ENCODE peak calls at places on chromosomes 6 and 20, in six cellular contexts. One of them, this sample, is unnamed.

GRCh38 chr20:32031007-32031958 is 20.8 kb upstream of the HCK start:
- DNase-seq in NCI-H2029 treated with DMSO at 0.1 percent for 48 hours: peak; percentile 20
- DNase-seq in neural crest cell: peak; percentile 83
- DNase-seq in activated T-helper 9 cell treated with anti-CD3 and anti-CD28 coated beads, Interleukin-2, amount 50 U/mL, for 16 hours: peak; percentile 35
- DNase-seq in uterus: peak; percentile 65
- DNase-seq in stimulated activated CD8-positive, alpha-beta memory T cell treated with anti-CD3 and anti-CD28 coated beads, Interleukin-12 subunit alpha, Interleukin-12 subunit beta, amount 100 ng/mL, for 4 hours: peak; percentile 16
- DNase-seq in this sample: peak; percentile 89

GRCh38 chr6:128204621-128205020 is 303.8 kb upstream of the THEMIS start:
- DNase-seq in NCI-H2029 treated with DMSO at 0.1 percent for 48 hours: no peak
- DNase-seq in neural crest cell: no peak
- DNase-seq in activated T-helper 9 cell treated with anti-CD3 and anti-CD28 coated beads, Interleukin-2, amount 50 U/mL, for 16 hours: no peak
- DNase-seq in uterus: no peak
- DNase-seq in stimulated activated CD8-positive, alpha-beta memory T cell treated with anti-CD3 and anti-CD28 coated beads, Interleukin-12 subunit alpha, Interleukin-12 subunit beta, amount 100 ng/mL, for 4 hours: no peak
- DNase-seq in this sample: no peak

GRCh38 chr20:63417213-63418120 is 55.0 kb downstream of the KCNQ2 start:
- DNase-seq in NCI-H2029 treated with DMSO at 0.1 percent for 48 hours: no peak
- DNase-seq in neural crest cell: no peak
- DNase-seq in activated T-helper 9 cell treated with anti-CD3 and anti-CD28 coated beads, Interleukin-2, amount 50 U/mL, for 16 hours: no peak
- DNase-seq in uterus: no peak
- DNase-seq in stimulated activated CD8-positive, alpha-beta memory T cell treated with anti-CD3 and anti-CD28 coated beads, Interleukin-12 subunit alpha, Interleukin-12 subunit beta, amount 100 ng/mL, for 4 hours: no peak
- DNase-seq in this sample: no peak

GRCh38 chr6:149884215-149884614 is 13.7 kb downstream of the RAET1E start:
- DNase-seq in NCI-H2029 treated with DMSO at 0.1 percent for 48 hours: no peak
- DNase-seq in neural crest cell: no peak
- DNase-seq in activated T-helper 9 cell treated with anti-CD3 and anti-CD28 coated beads, Interleukin-2, amount 50 U/mL, for 16 hours: no peak
- DNase-seq in uterus: no peak
- DNase-seq in stimulated activated CD8-positive, alpha-beta memory T cell treated with anti-CD3 and anti-CD28 coated beads, Interleukin-12 subunit alpha, Interleukin-12 subunit beta, amount 100 ng/mL, for 4 hours: no peak
- DNase-seq in this sample: peak; percentile 48

GRCh38 chr20:10553326-10553984 is 118.3 kb downstream of the SLX4IP start:
- DNase-seq in NCI-H2029 treated with DMSO at 0.1 percent for 48 hours: peak; percentile 70
- DNase-seq in neural crest cell: peak; percentile 64
- DNase-seq in activated T-helper 9 cell treated with anti-CD3 and anti-CD28 coated beads, Interleukin-2, amount 50 U/mL, for 16 hours: no peak
- DNase-seq in uterus: peak; percentile 66
- DNase-seq in stimulated activated CD8-positive, alpha-beta memory T cell treated with anti-CD3 and anti-CD28 coated beads, Interleukin-12 subunit alpha, Interleukin-12 subunit beta, amount 100 ng/mL, for 4 hours: no peak
- DNase-seq in this sample: peak; percentile 49

GRCh38 chr6:43278524-43279078 is 19.5 kb upstream of the SLC22A7 start:
- DNase-seq in NCI-H2029 treated with DMSO at 0.1 percent for 48 hours: no peak
- DNase-seq in neural crest cell: no peak
- DNase-seq in activated T-helper 9 cell treated with anti-CD3 and anti-CD28 coated beads, Interleukin-2, amount 50 U/mL, for 16 hours: no peak
- DNase-seq in uterus: no peak
- DNase-seq in stimulated activated CD8-positive, alpha-beta memory T cell treated with anti-CD3 and anti-CD28 coated beads, Interleukin-12 subunit alpha, Interleukin-12 subunit beta, amount 100 ng/mL, for 4 hours: no peak
- DNase-seq in this sample: no peak

GRCh38 chr20:23039136-23039875 is 4.2 kb downstream of the SSTR4 start:
- DNase-seq in NCI-H2029 treated with DMSO at 0.1 percent for 48 hours: no peak
- DNase-seq in neural crest cell: no peak
- DNase-seq in activated T-helper 9 cell treated with anti-CD3 and anti-CD28 coated beads, Interleukin-2, amount 50 U/mL, for 16 hours: no peak
- DNase-seq in uterus: no peak
- DNase-seq in stimulated activated CD8-positive, alpha-beta memory T cell treated with anti-CD3 and anti-CD28 coated beads, Interleukin-12 subunit alpha, Interleukin-12 subunit beta, amount 100 ng/mL, for 4 hours: no peak
- DNase-seq in this sample: no peak

GRCh38 chr6:28943223-28943556 is 19.4 kb upstream of the TRIM27 start:
- DNase-seq in NCI-H2029 treated with DMSO at 0.1 percent for 48 hours: peak; percentile 22
- DNase-seq in neural crest cell: no peak
- DNase-seq in activated T-helper 9 cell treated with anti-CD3 and anti-CD28 coated beads, Interleukin-2, amount 50 U/mL, for 16 hours: no peak
- DNase-seq in uterus: no peak
- DNase-seq in stimulated activated CD8-positive, alpha-beta memory T cell treated with anti-CD3 and anti-CD28 coated beads, Interleukin-12 subunit alpha, Interleukin-12 subunit beta, amount 100 ng/mL, for 4 hours: no peak
- DNase-seq in this sample: no peak

GRCh38 chr6:136510782-136511181 is 39.4 kb downstream of the MAP7 start:
- DNase-seq in NCI-H2029 treated with DMSO at 0.1 percent for 48 hours: no peak
- DNase-seq in neural crest cell: no peak
- DNase-seq in activated T-helper 9 cell treated with anti-CD3 and anti-CD28 coated beads, Interleukin-2, amount 50 U/mL, for 16 hours: no peak
- DNase-seq in uterus: no peak
- DNase-seq in stimulated activated CD8-positive, alpha-beta memory T cell treated with anti-CD3 and anti-CD28 coated beads, Interleukin-12 subunit alpha, Interleukin-12 subunit beta, amount 100 ng/mL, for 4 hours: no peak
- DNase-seq in this sample: no peak

GRCh38 chr20:33908351-33908750 is 85.4 kb upstream of the RALY start:
- DNase-seq in NCI-H2029 treated with DMSO at 0.1 percent for 48 hours: no peak
- DNase-seq in neural crest cell: no peak
- DNase-seq in activated T-helper 9 cell treated with anti-CD3 and anti-CD28 coated beads, Interleukin-2, amount 50 U/mL, for 16 hours: no peak
- DNase-seq in uterus: no peak
- DNase-seq in stimulated activated CD8-positive, alpha-beta memory T cell treated with anti-CD3 and anti-CD28 coated beads, Interleukin-12 subunit alpha, Interleukin-12 subunit beta, amount 100 ng/mL, for 4 hours: no peak
- DNase-seq in this sample: no peak

GRCh38 chr6:28281288-28282064 is at the start of gene PGBD1:
- DNase-seq in NCI-H2029 treated with DMSO at 0.1 percent for 48 hours: peak; percentile 42
- DNase-seq in neural crest cell: peak; percentile 77
- DNase-seq in activated T-helper 9 cell treated with anti-CD3 and anti-CD28 coated beads, Interleukin-2, amount 50 U/mL, for 16 hours: peak; percentile 18
- DNase-seq in uterus: peak; percentile 49
- DNase-seq in stimulated activated CD8-positive, alpha-beta memory T cell treated with anti-CD3 and anti-CD28 coated beads, Interleukin-12 subunit alpha, Interleukin-12 subunit beta, amount 100 ng/mL, for 4 hours: peak; percentile 17
- DNase-seq in this sample: peak; percentile 63

GRCh38 chr6:141491684-141492083 is 641.0 kb upstream of the GJE1 start:
- DNase-seq in NCI-H2029 treated with DMSO at 0.1 percent for 48 hours: no peak
- DNase-seq in neural crest cell: no peak
- DNase-seq in activated T-helper 9 cell treated with anti-CD3 and anti-CD28 coated beads, Interleukin-2, amount 50 U/mL, for 16 hours: no peak
- DNase-seq in uterus: no peak
- DNase-seq in stimulated activated CD8-positive, alpha-beta memory T cell treated with anti-CD3 and anti-CD28 coated beads, Interleukin-12 subunit alpha, Interleukin-12 subunit beta, amount 100 ng/mL, for 4 hours: no peak
- DNase-seq in this sample: no peak

GRCh38 chr6:109891924-109892323 is 86.2 kb upstream of the GPR6 start:
- DNase-seq in NCI-H2029 treated with DMSO at 0.1 percent for 48 hours: no peak
- DNase-seq in neural crest cell: no peak
- DNase-seq in activated T-helper 9 cell treated with anti-CD3 and anti-CD28 coated beads, Interleukin-2, amount 50 U/mL, for 16 hours: no peak
- DNase-seq in uterus: no peak
- DNase-seq in stimulated activated CD8-positive, alpha-beta memory T cell treated with anti-CD3 and anti-CD28 coated beads, Interleukin-12 subunit alpha, Interleukin-12 subunit beta, amount 100 ng/mL, for 4 hours: no peak
- DNase-seq in this sample: no peak

GRCh38 chr6:169864148-169865030 is 113.0 kb downstream of the ERMARD start:
- DNase-seq in NCI-H2029 treated with DMSO at 0.1 percent for 48 hours: peak; percentile 87
- DNase-seq in neural crest cell: no peak
- DNase-seq in activated T-helper 9 cell treated with anti-CD3 and anti-CD28 coated beads, Interleukin-2, amount 50 U/mL, for 16 hours: no peak
- DNase-seq in uterus: no peak
- DNase-seq in stimulated activated CD8-positive, alpha-beta memory T cell treated with anti-CD3 and anti-CD28 coated beads, Interleukin-12 subunit alpha, Interleukin-12 subunit beta, amount 100 ng/mL, for 4 hours: no peak
- DNase-seq in this sample: no peak

GRCh38 chr6:103797738-103798137 is 1062.0 kb downstream of the HACE1 start:
- DNase-seq in NCI-H2029 treated with DMSO at 0.1 percent for 48 hours: peak; percentile 2
- DNase-seq in neural crest cell: no peak
- DNase-seq in activated T-helper 9 cell treated with anti-CD3 and anti-CD28 coated beads, Interleukin-2, amount 50 U/mL, for 16 hours: no peak
- DNase-seq in uterus: no peak
- DNase-seq in stimulated activated CD8-positive, alpha-beta memory T cell treated with anti-CD3 and anti-CD28 coated beads, Interleukin-12 subunit alpha, Interleukin-12 subunit beta, amount 100 ng/mL, for 4 hours: no peak
- DNase-seq in this sample: no peak

GRCh38 chr6:24583463-24584389 is 62.3 kb downstream of the KIAA0319 start:
- DNase-seq in NCI-H2029 treated with DMSO at 0.1 percent for 48 hours: peak; percentile 96
- DNase-seq in neural crest cell: peak; percentile 71
- DNase-seq in activated T-helper 9 cell treated with anti-CD3 and anti-CD28 coated beads, Interleukin-2, amount 50 U/mL, for 16 hours: peak; percentile 49
- DNase-seq in uterus: peak; percentile 78
- DNase-seq in stimulated activated CD8-positive, alpha-beta memory T cell treated with anti-CD3 and anti-CD28 coated beads, Interleukin-12 subunit alpha, Interleukin-12 subunit beta, amount 100 ng/mL, for 4 hours: peak; percentile 19
- DNase-seq in this sample: peak; percentile 66

GRCh38 chr6:6434151-6434550 is 113.7 kb upstream of the F13A1 start:
- DNase-seq in NCI-H2029 treated with DMSO at 0.1 percent for 48 hours: no peak
- DNase-seq in neural crest cell: no peak
- DNase-seq in activated T-helper 9 cell treated with anti-CD3 and anti-CD28 coated beads, Interleukin-2, amount 50 U/mL, for 16 hours: no peak
- DNase-seq in uterus: no peak
- DNase-seq in stimulated activated CD8-positive, alpha-beta memory T cell treated with anti-CD3 and anti-CD28 coated beads, Interleukin-12 subunit alpha, Interleukin-12 subunit beta, amount 100 ng/mL, for 4 hours: no peak
- DNase-seq in this sample: no peak

GRCh38 chr6:30885999-30886896 is 1.9 kb downstream of the DDR1 start:
- DNase-seq in NCI-H2029 treated with DMSO at 0.1 percent for 48 hours: peak; percentile 48
- DNase-seq in neural crest cell: peak; percentile 56
- DNase-seq in activated T-helper 9 cell treated with anti-CD3 and anti-CD28 coated beads, Interleukin-2, amount 50 U/mL, for 16 hours: no peak
- DNase-seq in uterus: peak; percentile 78
- DNase-seq in stimulated activated CD8-positive, alpha-beta memory T cell treated with anti-CD3 and anti-CD28 coated beads, Interleukin-12 subunit alpha, Interleukin-12 subunit beta, amount 100 ng/mL, for 4 hours: no peak
- DNase-seq in this sample: peak; percentile 93

GRCh38 chr6:42394151-42394550 is 57.6 kb downstream of the TRERF1 start:
- DNase-seq in NCI-H2029 treated with DMSO at 0.1 percent for 48 hours: no peak
- DNase-seq in neural crest cell: no peak
- DNase-seq in activated T-helper 9 cell treated with anti-CD3 and anti-CD28 coated beads, Interleukin-2, amount 50 U/mL, for 16 hours: no peak
- DNase-seq in uterus: no peak
- DNase-seq in stimulated activated CD8-positive, alpha-beta memory T cell treated with anti-CD3 and anti-CD28 coated beads, Interleukin-12 subunit alpha, Interleukin-12 subunit beta, amount 100 ng/mL, for 4 hours: no peak
- DNase-seq in this sample: no peak

GRCh38 chr20:3371757-3372156 is 35.7 kb downstream of the DNAAF9 start:
- DNase-seq in NCI-H2029 treated with DMSO at 0.1 percent for 48 hours: no peak
- DNase-seq in neural crest cell: no peak
- DNase-seq in activated T-helper 9 cell treated with anti-CD3 and anti-CD28 coated beads, Interleukin-2, amount 50 U/mL, for 16 hours: no peak
- DNase-seq in uterus: no peak
- DNase-seq in stimulated activated CD8-positive, alpha-beta memory T cell treated with anti-CD3 and anti-CD28 coated beads, Interleukin-12 subunit alpha, Interleukin-12 subunit beta, amount 100 ng/mL, for 4 hours: no peak
- DNase-seq in this sample: no peak

GRCh38 chr20:59784365-59785117 is 148.9 kb downstream of the SYCP2 start:
- DNase-seq in NCI-H2029 treated with DMSO at 0.1 percent for 48 hours: no peak
- DNase-seq in neural crest cell: no peak
- DNase-seq in activated T-helper 9 cell treated with anti-CD3 and anti-CD28 coated beads, Interleukin-2, amount 50 U/mL, for 16 hours: no peak
- DNase-seq in uterus: no peak
- DNase-seq in stimulated activated CD8-positive, alpha-beta memory T cell treated with anti-CD3 and anti-CD28 coated beads, Interleukin-12 subunit alpha, Interleukin-12 subunit beta, amount 100 ng/mL, for 4 hours: no peak
- DNase-seq in this sample: no peak

GRCh38 chr20:23609486-23610109 is 3.9 kb upstream of the CST9 start:
- DNase-seq in NCI-H2029 treated with DMSO at 0.1 percent for 48 hours: no peak
- DNase-seq in neural crest cell: no peak
- DNase-seq in activated T-helper 9 cell treated with anti-CD3 and anti-CD28 coated beads, Interleukin-2, amount 50 U/mL, for 16 hours: no peak
- DNase-seq in uterus: no peak
- DNase-seq in stimulated activated CD8-positive, alpha-beta memory T cell treated with anti-CD3 and anti-CD28 coated beads, Interleukin-12 subunit alpha, Interleukin-12 subunit beta, amount 100 ng/mL, for 4 hours: no peak
- DNase-seq in this sample: no peak

GRCh38 chr6:11780097-11780428 is 1.5 kb upstream of the ADTRP start:
- DNase-seq in NCI-H2029 treated with DMSO at 0.1 percent for 48 hours: no peak
- DNase-seq in neural crest cell: no peak
- DNase-seq in activated T-helper 9 cell treated with anti-CD3 and anti-CD28 coated beads, Interleukin-2, amount 50 U/mL, for 16 hours: no peak
- DNase-seq in uterus: no peak
- DNase-seq in stimulated activated CD8-positive, alpha-beta memory T cell treated with anti-CD3 and anti-CD28 coated beads, Interleukin-12 subunit alpha, Interleukin-12 subunit beta, amount 100 ng/mL, for 4 hours: no peak
- DNase-seq in this sample: no peak

GRCh38 chr20:50625986-50626677 is 65.2 kb downstream of the RIPOR3 start:
- DNase-seq in NCI-H2029 treated with DMSO at 0.1 percent for 48 hours: peak; percentile 74
- DNase-seq in neural crest cell: no peak
- DNase-seq in activated T-helper 9 cell treated with anti-CD3 and anti-CD28 coated beads, Interleukin-2, amount 50 U/mL, for 16 hours: no peak
- DNase-seq in uterus: peak; percentile 66
- DNase-seq in stimulated activated CD8-positive, alpha-beta memory T cell treated with anti-CD3 and anti-CD28 coated beads, Interleukin-12 subunit alpha, Interleukin-12 subunit beta, amount 100 ng/mL, for 4 hours: no peak
- DNase-seq in this sample: peak; percentile 46

GRCh38 chr6:106161893-106162292 is 75.8 kb downstream of the PRDM1 start:
- DNase-seq in NCI-H2029 treated with DMSO at 0.1 percent for 48 hours: no peak
- DNase-seq in neural crest cell: no peak
- DNase-seq in activated T-helper 9 cell treated with anti-CD3 and anti-CD28 coated beads, Interleukin-2, amount 50 U/mL, for 16 hours: no peak
- DNase-seq in uterus: no peak
- DNase-seq in stimulated activated CD8-positive, alpha-beta memory T cell treated with anti-CD3 and anti-CD28 coated beads, Interleukin-12 subunit alpha, Interleukin-12 subunit beta, amount 100 ng/mL, for 4 hours: no peak
- DNase-seq in this sample: no peak

GRCh38 chr6:156451726-156452125 is 325.5 kb upstream of the ARID1B start:
- DNase-seq in NCI-H2029 treated with DMSO at 0.1 percent for 48 hours: no peak
- DNase-seq in neural crest cell: no peak
- DNase-seq in activated T-helper 9 cell treated with anti-CD3 and anti-CD28 coated beads, Interleukin-2, amount 50 U/mL, for 16 hours: no peak
- DNase-seq in uterus: no peak
- DNase-seq in stimulated activated CD8-positive, alpha-beta memory T cell treated with anti-CD3 and anti-CD28 coated beads, Interleukin-12 subunit alpha, Interleukin-12 subunit beta, amount 100 ng/mL, for 4 hours: no peak
- DNase-seq in this sample: no peak

GRCh38 chr6:148548065-148548748 is 198.6 kb upstream of the UST start:
- DNase-seq in NCI-H2029 treated with DMSO at 0.1 percent for 48 hours: no peak
- DNase-seq in neural crest cell: no peak
- DNase-seq in activated T-helper 9 cell treated with anti-CD3 and anti-CD28 coated beads, Interleukin-2, amount 50 U/mL, for 16 hours: no peak
- DNase-seq in uterus: peak; percentile 39
- DNase-seq in stimulated activated CD8-positive, alpha-beta memory T cell treated with anti-CD3 and anti-CD28 coated beads, Interleukin-12 subunit alpha, Interleukin-12 subunit beta, amount 100 ng/mL, for 4 hours: no peak
- DNase-seq in this sample: no peak

GRCh38 chr6:22906091-22906549 is 336.8 kb downstream of the HDGFL1 start:
- DNase-seq in NCI-H2029 treated with DMSO at 0.1 percent for 48 hours: no peak
- DNase-seq in neural crest cell: no peak
- DNase-seq in activated T-helper 9 cell treated with anti-CD3 and anti-CD28 coated beads, Interleukin-2, amount 50 U/mL, for 16 hours: no peak
- DNase-seq in uterus: no peak
- DNase-seq in stimulated activated CD8-positive, alpha-beta memory T cell treated with anti-CD3 and anti-CD28 coated beads, Interleukin-12 subunit alpha, Interleukin-12 subunit beta, amount 100 ng/mL, for 4 hours: no peak
- DNase-seq in this sample: no peak

GRCh38 chr6:16334671-16335070 is 96.3 kb downstream of the GMPR start:
- DNase-seq in NCI-H2029 treated with DMSO at 0.1 percent for 48 hours: no peak
- DNase-seq in neural crest cell: no peak
- DNase-seq in activated T-helper 9 cell treated with anti-CD3 and anti-CD28 coated beads, Interleukin-2, amount 50 U/mL, for 16 hours: no peak
- DNase-seq in uterus: peak; percentile 90
- DNase-seq in stimulated activated CD8-positive, alpha-beta memory T cell treated with anti-CD3 and anti-CD28 coated beads, Interleukin-12 subunit alpha, Interleukin-12 subunit beta, amount 100 ng/mL, for 4 hours: no peak
- DNase-seq in this sample: peak; percentile 94

GRCh38 chr20:33710681-33711445 is 9.2 kb downstream of the PXMP4 start:
- DNase-seq in NCI-H2029 treated with DMSO at 0.1 percent for 48 hours: no peak
- DNase-seq in neural crest cell: no peak
- DNase-seq in activated T-helper 9 cell treated with anti-CD3 and anti-CD28 coated beads, Interleukin-2, amount 50 U/mL, for 16 hours: no peak
- DNase-seq in uterus: no peak
- DNase-seq in stimulated activated CD8-positive, alpha-beta memory T cell treated with anti-CD3 and anti-CD28 coated beads, Interleukin-12 subunit alpha, Interleukin-12 subunit beta, amount 100 ng/mL, for 4 hours: no peak
- DNase-seq in this sample: peak; percentile 21

GRCh38 chr6:136225496-136225895 is 24.6 kb downstream of the MTFR2 start:
- DNase-seq in NCI-H2029 treated with DMSO at 0.1 percent for 48 hours: no peak
- DNase-seq in neural crest cell: no peak
- DNase-seq in activated T-helper 9 cell treated with anti-CD3 and anti-CD28 coated beads, Interleukin-2, amount 50 U/mL, for 16 hours: peak; percentile 6
- DNase-seq in uterus: peak; percentile 37
- DNase-seq in stimulated activated CD8-positive, alpha-beta memory T cell treated with anti-CD3 and anti-CD28 coated beads, Interleukin-12 subunit alpha, Interleukin-12 subunit beta, amount 100 ng/mL, for 4 hours: no peak
- DNase-seq in this sample: no peak

GRCh38 chr6:5590187-5590586 is 328.9 kb downstream of the FARS2 start:
- DNase-seq in NCI-H2029 treated with DMSO at 0.1 percent for 48 hours: peak; percentile 97
- DNase-seq in neural crest cell: no peak
- DNase-seq in activated T-helper 9 cell treated with anti-CD3 and anti-CD28 coated beads, Interleukin-2, amount 50 U/mL, for 16 hours: no peak
- DNase-seq in uterus: no peak
- DNase-seq in stimulated activated CD8-positive, alpha-beta memory T cell treated with anti-CD3 and anti-CD28 coated beads, Interleukin-12 subunit alpha, Interleukin-12 subunit beta, amount 100 ng/mL, for 4 hours: no peak
- DNase-seq in this sample: no peak

GRCh38 chr6:170522565-170523183 is 30.4 kb downstream of the PSMB1 start:
- DNase-seq in NCI-H2029 treated with DMSO at 0.1 percent for 48 hours: no peak
- DNase-seq in neural crest cell: no peak
- DNase-seq in activated T-helper 9 cell treated with anti-CD3 and anti-CD28 coated beads, Interleukin-2, amount 50 U/mL, for 16 hours: no peak
- DNase-seq in uterus: no peak
- DNase-seq in stimulated activated CD8-positive, alpha-beta memory T cell treated with anti-CD3 and anti-CD28 coated beads, Interleukin-12 subunit alpha, Interleukin-12 subunit beta, amount 100 ng/mL, for 4 hours: no peak
- DNase-seq in this sample: no peak

GRCh38 chr6:131948221-131948661 is 2.9 kb downstream of the CCN2 start:
- DNase-seq in NCI-H2029 treated with DMSO at 0.1 percent for 48 hours: no peak
- DNase-seq in neural crest cell: no peak
- DNase-seq in activated T-helper 9 cell treated with anti-CD3 and anti-CD28 coated beads, Interleukin-2, amount 50 U/mL, for 16 hours: no peak
- DNase-seq in uterus: no peak
- DNase-seq in stimulated activated CD8-positive, alpha-beta memory T cell treated with anti-CD3 and anti-CD28 coated beads, Interleukin-12 subunit alpha, Interleukin-12 subunit beta, amount 100 ng/mL, for 4 hours: no peak
- DNase-seq in this sample: no peak

GRCh38 chr20:37728635-37728983 is 34.8 kb downstream of the CTNNBL1 start:
- DNase-seq in NCI-H2029 treated with DMSO at 0.1 percent for 48 hours: no peak
- DNase-seq in neural crest cell: no peak
- DNase-seq in activated T-helper 9 cell treated with anti-CD3 and anti-CD28 coated beads, Interleukin-2, amount 50 U/mL, for 16 hours: no peak
- DNase-seq in uterus: no peak
- DNase-seq in stimulated activated CD8-positive, alpha-beta memory T cell treated with anti-CD3 and anti-CD28 coated beads, Interleukin-12 subunit alpha, Interleukin-12 subunit beta, amount 100 ng/mL, for 4 hours: no peak
- DNase-seq in this sample: no peak

GRCh38 chr6:130679684-130680083 is 147.5 kb upstream of the SMLR1 start:
- DNase-seq in NCI-H2029 treated with DMSO at 0.1 percent for 48 hours: no peak
- DNase-seq in neural crest cell: no peak
- DNase-seq in activated T-helper 9 cell treated with anti-CD3 and anti-CD28 coated beads, Interleukin-2, amount 50 U/mL, for 16 hours: no peak
- DNase-seq in uterus: no peak
- DNase-seq in stimulated activated CD8-positive, alpha-beta memory T cell treated with anti-CD3 and anti-CD28 coated beads, Interleukin-12 subunit alpha, Interleukin-12 subunit beta, amount 100 ng/mL, for 4 hours: no peak
- DNase-seq in this sample: no peak

GRCh38 chr20:47080365-47080764 is 185.7 kb downstream of the EYA2 start:
- DNase-seq in NCI-H2029 treated with DMSO at 0.1 percent for 48 hours: no peak
- DNase-seq in neural crest cell: no peak
- DNase-seq in activated T-helper 9 cell treated with anti-CD3 and anti-CD28 coated beads, Interleukin-2, amount 50 U/mL, for 16 hours: no peak
- DNase-seq in uterus: no peak
- DNase-seq in stimulated activated CD8-positive, alpha-beta memory T cell treated with anti-CD3 and anti-CD28 coated beads, Interleukin-12 subunit alpha, Interleukin-12 subunit beta, amount 100 ng/mL, for 4 hours: no peak
- DNase-seq in this sample: no peak

GRCh38 chr6:151254451-151255081 is 14.8 kb downstream of the AKAP12 start:
- DNase-seq in NCI-H2029 treated with DMSO at 0.1 percent for 48 hours: no peak
- DNase-seq in neural crest cell: no peak
- DNase-seq in activated T-helper 9 cell treated with anti-CD3 and anti-CD28 coated beads, Interleukin-2, amount 50 U/mL, for 16 hours: no peak
- DNase-seq in uterus: no peak
- DNase-seq in stimulated activated CD8-positive, alpha-beta memory T cell treated with anti-CD3 and anti-CD28 coated beads, Interleukin-12 subunit alpha, Interleukin-12 subunit beta, amount 100 ng/mL, for 4 hours: no peak
- DNase-seq in this sample: no peak

GRCh38 chr20:38863024-38863851 is 57.7 kb downstream of the PPP1R16B start:
- DNase-seq in NCI-H2029 treated with DMSO at 0.1 percent for 48 hours: no peak
- DNase-seq in neural crest cell: no peak
- DNase-seq in activated T-helper 9 cell treated with anti-CD3 and anti-CD28 coated beads, Interleukin-2, amount 50 U/mL, for 16 hours: peak; percentile 49
- DNase-seq in uterus: no peak
- DNase-seq in stimulated activated CD8-positive, alpha-beta memory T cell treated with anti-CD3 and anti-CD28 coated beads, Interleukin-12 subunit alpha, Interleukin-12 subunit beta, amount 100 ng/mL, for 4 hours: peak; percentile 44
- DNase-seq in this sample: no peak

This sample was measured in adrenal gland.